ENCODE peak calls at places on chromosomes 11 and 22, in seven cellular contexts. One of them, this sample, is unnamed.

GRCh38 chr11:28243057-28243456 is 134.9 kb downstream of the METTL15 start:
- DNase-seq in activated CD8-positive, alpha-beta memory T cell treated with anti-CD3 and anti-CD28 coated beads for 4 hours: no peak
- DNase-seq in stimulated activated CD8-positive, alpha-beta memory T cell treated with anti-CD3 and anti-CD28 coated beads, Interleukin-12 subunit alpha, Interleukin-12 subunit beta, amount 100 ng/mL, for 4 hours: no peak
- DNase-seq in glutamatergic neuron: no peak
- DNase-seq in foreskin fibroblast: no peak
- DNase-seq in NCI-H1105 treated with DMSO at 0.1 percent for 48 hours: no peak
- DNase-seq in fibroblast of gingiva: no peak
- DNase-seq in this sample: no peak

GRCh38 chr22:18066181-18066859 is 11.5 kb upstream of the PEX26 start:
- DNase-seq in fibroblast of gingiva: no peak
- DNase-seq in glutamatergic neuron: no peak
- DNase-seq in stimulated activated CD8-positive, alpha-beta memory T cell treated with anti-CD3 and anti-CD28 coated beads, Interleukin-12 subunit alpha, Interleukin-12 subunit beta, amount 100 ng/mL, for 4 hours: no peak
- DNase-seq in NCI-H1105 treated with DMSO at 0.1 percent for 48 hours: no peak
- DNase-seq in activated CD8-positive, alpha-beta memory T cell treated with anti-CD3 and anti-CD28 coated beads for 4 hours: no peak
- DNase-seq in foreskin fibroblast: no peak
- DNase-seq in this sample: peak

GRCh38 chr11:69657911-69658605 is 17.1 kb downstream of the LTO1 start:
- DNase-seq in fibroblast of gingiva: no peak
- DNase-seq in foreskin fibroblast: no peak
- DNase-seq in activated CD8-positive, alpha-beta memory T cell treated with anti-CD3 and anti-CD28 coated beads for 4 hours: no peak
- DNase-seq in NCI-H1105 treated with DMSO at 0.1 percent for 48 hours: no peak
- DNase-seq in glutamatergic neuron: peak
- DNase-seq in stimulated activated CD8-positive, alpha-beta memory T cell treated with anti-CD3 and anti-CD28 coated beads, Interleukin-12 subunit alpha, Interleukin-12 subunit beta, amount 100 ng/mL, for 4 hours: no peak
- DNase-seq in this sample: no peak

GRCh38 chr22:29031236-29031982 is 30.2 kb downstream of the C22orf31 start:
- DNase-seq in activated CD8-positive, alpha-beta memory T cell treated with anti-CD3 and anti-CD28 coated beads for 4 hours: no peak
- DNase-seq in stimulated activated CD8-positive, alpha-beta memory T cell treated with anti-CD3 and anti-CD28 coated beads, Interleukin-12 subunit alpha, Interleukin-12 subunit beta, amount 100 ng/mL, for 4 hours: no peak
- DNase-seq in NCI-H1105 treated with DMSO at 0.1 percent for 48 hours: no peak
- DNase-seq in foreskin fibroblast: peak
- DNase-seq in fibroblast of gingiva: peak
- DNase-seq in glutamatergic neuron: no peak
- DNase-seq in this sample: no peak

GRCh38 chr11:35362571-35362980 is 56.8 kb downstream of the SLC1A2 start:
- DNase-seq in glutamatergic neuron: no peak
- DNase-seq in NCI-H1105 treated with DMSO at 0.1 percent for 48 hours: no peak
- DNase-seq in activated CD8-positive, alpha-beta memory T cell treated with anti-CD3 and anti-CD28 coated beads for 4 hours: no peak
- DNase-seq in foreskin fibroblast: no peak
- DNase-seq in fibroblast of gingiva: peak
- DNase-seq in stimulated activated CD8-positive, alpha-beta memory T cell treated with anti-CD3 and anti-CD28 coated beads, Interleukin-12 subunit alpha, Interleukin-12 subunit beta, amount 100 ng/mL, for 4 hours: no peak
- DNase-seq in this sample: no peak

GRCh38 chr11:108204918-108205499 is 17.4 kb downstream of the NPAT start:
- DNase-seq in fibroblast of gingiva: no peak
- DNase-seq in activated CD8-positive, alpha-beta memory T cell treated with anti-CD3 and anti-CD28 coated beads for 4 hours: no peak
- DNase-seq in glutamatergic neuron: no peak
- DNase-seq in stimulated activated CD8-positive, alpha-beta memory T cell treated with anti-CD3 and anti-CD28 coated beads, Interleukin-12 subunit alpha, Interleukin-12 subunit beta, amount 100 ng/mL, for 4 hours: no peak
- DNase-seq in NCI-H1105 treated with DMSO at 0.1 percent for 48 hours: no peak
- DNase-seq in foreskin fibroblast: no peak
- DNase-seq in this sample: no peak

GRCh38 chr11:69867076-69868002 is 48.1 kb upstream of the FGF3 start:
- DNase-seq in fibroblast of gingiva: no peak
- DNase-seq in stimulated activated CD8-positive, alpha-beta memory T cell treated with anti-CD3 and anti-CD28 coated beads, Interleukin-12 subunit alpha, Interleukin-12 subunit beta, amount 100 ng/mL, for 4 hours: no peak
- DNase-seq in glutamatergic neuron: no peak
- DNase-seq in NCI-H1105 treated with DMSO at 0.1 percent for 48 hours: no peak
- DNase-seq in foreskin fibroblast: peak
- DNase-seq in activated CD8-positive, alpha-beta memory T cell treated with anti-CD3 and anti-CD28 coated beads for 4 hours: no peak
- DNase-seq in this sample: no peak

GRCh38 chr11:103338621-103339484 is 229.6 kb downstream of the DYNC2H1 start:
- DNase-seq in stimulated activated CD8-positive, alpha-beta memory T cell treated with anti-CD3 and anti-CD28 coated beads, Interleukin-12 subunit alpha, Interleukin-12 subunit beta, amount 100 ng/mL, for 4 hours: no peak
- DNase-seq in fibroblast of gingiva: peak
- DNase-seq in activated CD8-positive, alpha-beta memory T cell treated with anti-CD3 and anti-CD28 coated beads for 4 hours: no peak
- DNase-seq in NCI-H1105 treated with DMSO at 0.1 percent for 48 hours: no peak
- DNase-seq in glutamatergic neuron: peak
- DNase-seq in foreskin fibroblast: peak
- DNase-seq in this sample: no peak

GRCh38 chr11:78151804-78152203 is 12.4 kb upstream of the ALG8 start:
- DNase-seq in fibroblast of gingiva: no peak
- DNase-seq in foreskin fibroblast: no peak
- DNase-seq in stimulated activated CD8-positive, alpha-beta memory T cell treated with anti-CD3 and anti-CD28 coated beads, Interleukin-12 subunit alpha, Interleukin-12 subunit beta, amount 100 ng/mL, for 4 hours: no peak
- DNase-seq in activated CD8-positive, alpha-beta memory T cell treated with anti-CD3 and anti-CD28 coated beads for 4 hours: no peak
- DNase-seq in NCI-H1105 treated with DMSO at 0.1 percent for 48 hours: no peak
- DNase-seq in glutamatergic neuron: no peak
- DNase-seq in this sample: no peak

GRCh38 chr22:42434748-42435425 is 2.7 kb upstream of the NFAM1 start:
- DNase-seq in stimulated activated CD8-positive, alpha-beta memory T cell treated with anti-CD3 and anti-CD28 coated beads, Interleukin-12 subunit alpha, Interleukin-12 subunit beta, amount 100 ng/mL, for 4 hours: no peak
- DNase-seq in fibroblast of gingiva: no peak
- DNase-seq in activated CD8-positive, alpha-beta memory T cell treated with anti-CD3 and anti-CD28 coated beads for 4 hours: no peak
- DNase-seq in glutamatergic neuron: no peak
- DNase-seq in foreskin fibroblast: no peak
- DNase-seq in NCI-H1105 treated with DMSO at 0.1 percent for 48 hours: no peak
- DNase-seq in this sample: no peak

GRCh38 chr22:41021039-41021654 is 70.0 kb downstream of the RBX1 start:
- DNase-seq in stimulated activated CD8-positive, alpha-beta memory T cell treated with anti-CD3 and anti-CD28 coated beads, Interleukin-12 subunit alpha, Interleukin-12 subunit beta, amount 100 ng/mL, for 4 hours: no peak
- DNase-seq in activated CD8-positive, alpha-beta memory T cell treated with anti-CD3 and anti-CD28 coated beads for 4 hours: no peak
- DNase-seq in fibroblast of gingiva: no peak
- DNase-seq in glutamatergic neuron: peak
- DNase-seq in NCI-H1105 treated with DMSO at 0.1 percent for 48 hours: no peak
- DNase-seq in foreskin fibroblast: no peak
- DNase-seq in this sample: no peak

GRCh38 chr11:70020336-70021214 is 57.5 kb upstream of the ANO1 start:
- DNase-seq in stimulated activated CD8-positive, alpha-beta memory T cell treated with anti-CD3 and anti-CD28 coated beads, Interleukin-12 subunit alpha, Interleukin-12 subunit beta, amount 100 ng/mL, for 4 hours: no peak
- DNase-seq in NCI-H1105 treated with DMSO at 0.1 percent for 48 hours: no peak
- DNase-seq in activated CD8-positive, alpha-beta memory T cell treated with anti-CD3 and anti-CD28 coated beads for 4 hours: no peak
- DNase-seq in fibroblast of gingiva: no peak
- DNase-seq in glutamatergic neuron: no peak
- DNase-seq in foreskin fibroblast: no peak
- DNase-seq in this sample: no peak